ENCODE peak calls at places on chromosome 18, in six cellular contexts. One of them, this sample, is unnamed.

GRCh38 chr18:67417864-67418523 is 98.5 kb downstream of the DSEL start:
- DNase-seq in stomach: no peak
- DNase-seq in sigmoid colon: no peak
- DNase-seq in K562: peak; percentile 4
- DNase-seq in tibial nerve: no peak
- DNase-seq in H1: no peak
- DNase-seq in this sample: no peak

GRCh38 chr18:2171840-2172625 is 399.3 kb downstream of the METTL4 start:
- DNase-seq in stomach: no peak
- DNase-seq in sigmoid colon: no peak
- DNase-seq in K562: no peak
- DNase-seq in tibial nerve: no peak
- DNase-seq in H1: no peak
- DNase-seq in this sample: no peak

GRCh38 chr18:21820035-21820810 is 79.6 kb downstream of the MIB1 start:
- DNase-seq in stomach: no peak
- DNase-seq in sigmoid colon: no peak
- DNase-seq in K562: peak; percentile 11
- DNase-seq in tibial nerve: no peak
- DNase-seq in H1: no peak
- DNase-seq in this sample: no peak

GRCh38 chr18:65365245-65365955 is 385.4 kb upstream of the CDH7 start:
- DNase-seq in stomach: no peak
- DNase-seq in sigmoid colon: no peak
- DNase-seq in K562: no peak
- DNase-seq in tibial nerve: no peak
- DNase-seq in H1: no peak
- DNase-seq in this sample: no peak

GRCh38 chr18:48333563-48333962 is 75.6 kb downstream of the ZBTB7C start:
- DNase-seq in stomach: no peak
- DNase-seq in sigmoid colon: no peak
- DNase-seq in K562: no peak
- DNase-seq in tibial nerve: no peak
- DNase-seq in H1: no peak
- DNase-seq in this sample: no peak

GRCh38 chr18:44682181-44682870 is 1.6 kb downstream of the SETBP1 start:
- DNase-seq in stomach: no peak
- DNase-seq in sigmoid colon: peak; percentile 87
- DNase-seq in K562: no peak
- DNase-seq in tibial nerve: peak; percentile 33
- DNase-seq in H1: peak; percentile 59
- DNase-seq in this sample: no peak

GRCh38 chr18:49949991-49950395 is 136.7 kb upstream of the ACAA2 start:
- DNase-seq in stomach: no peak
- DNase-seq in sigmoid colon: no peak
- DNase-seq in K562: no peak
- DNase-seq in tibial nerve: no peak
- DNase-seq in H1: no peak
- DNase-seq in this sample: no peak

GRCh38 chr18:48022531-48023330 is 92.3 kb upstream of the SMAD2 start:
- DNase-seq in stomach: no peak
- DNase-seq in sigmoid colon: peak; percentile 40
- DNase-seq in K562: peak; percentile 60
- DNase-seq in tibial nerve: no peak
- DNase-seq in H1: no peak
- DNase-seq in this sample: peak; percentile 69

GRCh38 chr18:3192752-3193151 is 27.0 kb downstream of the MYOM1 start:
- DNase-seq in stomach: no peak
- DNase-seq in sigmoid colon: no peak
- DNase-seq in K562: no peak
- DNase-seq in tibial nerve: no peak
- DNase-seq in H1: no peak
- DNase-seq in this sample: no peak

GRCh38 chr18:493974-494601 is 6.4 kb downstream of the COLEC12 start:
- DNase-seq in stomach: no peak
- DNase-seq in sigmoid colon: no peak
- DNase-seq in K562: no peak
- DNase-seq in tibial nerve: no peak
- DNase-seq in H1: no peak
- DNase-seq in this sample: no peak

GRCh38 chr18:41829648-41830516 is 125.2 kb upstream of the PIK3C3 start:
- DNase-seq in stomach: no peak
- DNase-seq in sigmoid colon: no peak
- DNase-seq in K562: no peak
- DNase-seq in tibial nerve: no peak
- DNase-seq in H1: no peak
- DNase-seq in this sample: no peak

GRCh38 chr18:59616501-59616900 is 80.7 kb downstream of the CCBE1 start:
- DNase-seq in stomach: no peak
- DNase-seq in sigmoid colon: no peak
- DNase-seq in K562: no peak
- DNase-seq in tibial nerve: no peak
- DNase-seq in H1: no peak
- DNase-seq in this sample: no peak

GRCh38 chr18:48929212-48929612 is 21.6 kb downstream of the SMAD7 start:
- DNase-seq in stomach: no peak
- DNase-seq in sigmoid colon: no peak
- DNase-seq in K562: no peak
- DNase-seq in tibial nerve: no peak
- DNase-seq in H1: no peak
- DNase-seq in this sample: no peak

GRCh38 chr18:46104128-46104911 is at the start of gene HAUS1:
- DNase-seq in stomach: peak; percentile 94
- DNase-seq in sigmoid colon: peak; percentile 96
- DNase-seq in K562: peak; percentile 87
- DNase-seq in tibial nerve: peak; percentile 90
- DNase-seq in H1: peak; percentile 97
- DNase-seq in this sample: peak; percentile 95

GRCh38 chr18:23912356-23912755 is 102.2 kb upstream of the TTC39C start:
- DNase-seq in stomach: no peak
- DNase-seq in sigmoid colon: no peak
- DNase-seq in K562: no peak
- DNase-seq in tibial nerve: no peak
- DNase-seq in H1: no peak
- DNase-seq in this sample: no peak

GRCh38 chr18:23918395-23919032 is 96.0 kb upstream of the TTC39C start:
- DNase-seq in stomach: peak; percentile 84
- DNase-seq in sigmoid colon: peak; percentile 81
- DNase-seq in K562: peak; percentile 53
- DNase-seq in tibial nerve: peak; percentile 83
- DNase-seq in H1: peak; percentile 90
- DNase-seq in this sample: peak; percentile 86

GRCh38 chr18:23921716-23922285 is 92.8 kb upstream of the TTC39C start:
- DNase-seq in stomach: no peak
- DNase-seq in sigmoid colon: no peak
- DNase-seq in K562: no peak
- DNase-seq in tibial nerve: no peak
- DNase-seq in H1: no peak
- DNase-seq in this sample: no peak

GRCh38 chr18:23920054-23920453 is 94.5 kb upstream of the TTC39C start:
- DNase-seq in stomach: no peak
- DNase-seq in sigmoid colon: no peak
- DNase-seq in K562: no peak
- DNase-seq in tibial nerve: no peak
- DNase-seq in H1: no peak
- DNase-seq in this sample: no peak

DNA sequence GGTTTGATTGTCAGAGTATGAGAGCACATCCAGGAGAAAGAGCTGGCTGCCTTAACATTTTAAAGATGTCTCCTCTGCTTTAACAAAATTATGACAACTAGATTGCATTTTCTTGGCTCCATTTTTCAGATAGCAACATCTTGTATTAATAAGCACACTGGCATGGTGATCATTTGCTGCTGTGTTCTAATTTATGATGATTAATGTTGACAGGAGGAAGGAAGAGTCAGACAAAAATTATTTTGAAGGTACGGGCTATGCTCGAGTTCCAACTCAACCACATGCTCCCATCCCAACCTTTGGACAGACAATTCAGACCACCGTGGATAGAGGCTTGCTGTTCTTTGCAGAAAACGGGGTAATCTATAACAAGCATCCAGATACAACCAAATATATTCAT is 98.2 kb upstream of the TTC39C start:
- DNase-seq in stomach: no peak
- DNase-seq in sigmoid colon: no peak
- DNase-seq in K562: no peak
- DNase-seq in tibial nerve: no peak
- DNase-seq in H1: no peak
- DNase-seq in this sample: no peak
- TF ChIP-seq EP300 in stomach: no peak
- TF ChIP-seq EP300 in sigmoid colon: no peak
- TF ChIP-seq EP300 in K562: no peak
- TF ChIP-seq EP300 in tibial nerve: no peak
- TF ChIP-seq EP300 in H1: no peak
- TF ChIP-seq EP300 in this sample: no peak

GRCh38 chr18:8792688-8793316 is 87.4 kb downstream of the MTCL1 start:
- DNase-seq in stomach: no peak
- DNase-seq in sigmoid colon: no peak
- DNase-seq in K562: no peak
- DNase-seq in tibial nerve: no peak
- DNase-seq in H1: no peak
- DNase-seq in this sample: no peak

GRCh38 chr18:8797206-8797605 is 91.8 kb downstream of the MTCL1 start:
- DNase-seq in stomach: peak; percentile 53
- DNase-seq in sigmoid colon: no peak
- DNase-seq in K562: no peak
- DNase-seq in tibial nerve: no peak
- DNase-seq in H1: no peak
- DNase-seq in this sample: no peak

GRCh38 chr18:8793445-8794132 is 88.2 kb downstream of the MTCL1 start:
- DNase-seq in stomach: no peak
- DNase-seq in sigmoid colon: no peak
- DNase-seq in K562: no peak
- DNase-seq in tibial nerve: no peak
- DNase-seq in H1: no peak
- DNase-seq in this sample: no peak

GRCh38 chr18:8795586-8795985 is 90.2 kb downstream of the MTCL1 start:
- DNase-seq in stomach: no peak
- DNase-seq in sigmoid colon: no peak
- DNase-seq in K562: no peak
- DNase-seq in tibial nerve: no peak
- DNase-seq in H1: no peak
- DNase-seq in this sample: no peak

DNA sequence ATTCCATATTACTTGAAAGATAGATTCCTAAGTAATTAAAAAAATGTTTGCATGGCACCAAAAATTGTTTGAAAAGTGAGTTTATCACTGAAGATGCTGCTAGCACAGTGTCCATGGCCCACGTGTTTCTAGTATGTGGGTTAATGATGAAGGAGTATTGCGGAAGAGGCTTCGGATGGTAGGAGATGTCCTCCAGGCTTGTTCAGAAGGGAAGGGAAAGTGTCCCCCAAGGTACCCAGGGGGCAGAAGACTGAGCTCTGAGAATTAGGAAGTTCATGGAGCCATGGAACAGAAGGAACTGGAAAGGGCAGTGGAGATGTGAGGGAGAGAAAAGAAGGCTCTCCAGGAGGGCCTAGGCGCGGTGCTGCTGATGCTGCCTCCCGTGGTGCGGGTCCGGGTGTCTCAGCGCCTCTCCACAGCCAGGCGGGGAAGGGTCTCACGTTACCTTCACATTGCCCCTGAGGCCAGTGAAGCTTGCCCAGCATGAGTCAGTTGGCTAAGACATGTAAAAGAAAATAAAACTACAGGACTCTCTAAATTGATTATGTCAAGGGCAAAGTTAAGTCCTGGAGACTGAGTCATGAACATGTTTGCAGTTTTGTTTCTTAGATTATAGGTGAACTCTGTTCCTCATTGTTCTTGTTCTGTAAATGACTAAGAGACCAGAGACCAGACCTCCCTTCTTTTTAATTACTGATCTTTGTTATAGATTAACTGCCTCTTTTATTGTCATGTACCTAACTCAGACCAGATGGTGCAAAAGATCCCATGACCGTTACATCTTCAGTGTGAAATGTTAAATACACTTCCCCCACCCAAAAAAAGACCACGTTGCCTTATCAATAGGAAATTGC is 89.0 kb downstream of the MTCL1 start:
- DNase-seq in stomach: no peak
- DNase-seq in sigmoid colon: no peak
- DNase-seq in K562: no peak
- DNase-seq in tibial nerve: no peak
- DNase-seq in H1: no peak
- DNase-seq in this sample: no peak
- TF ChIP-seq EP300 in stomach: no peak
- TF ChIP-seq EP300 in sigmoid colon: no peak
- TF ChIP-seq EP300 in K562: no peak
- TF ChIP-seq EP300 in tibial nerve: no peak
- TF ChIP-seq EP300 in H1: no peak
- TF ChIP-seq EP300 in this sample: no peak

GRCh38 chr18:32902566-32903330 is 129.9 kb upstream of the KLHL14 start:
- DNase-seq in stomach: no peak
- DNase-seq in sigmoid colon: no peak
- DNase-seq in K562: no peak
- DNase-seq in tibial nerve: no peak
- DNase-seq in H1: no peak
- DNase-seq in this sample: no peak

GRCh38 chr18:32909798-32910561 is 137.2 kb upstream of the KLHL14 start:
- DNase-seq in stomach: no peak
- DNase-seq in sigmoid colon: no peak
- DNase-seq in K562: no peak
- DNase-seq in tibial nerve: no peak
- DNase-seq in H1: no peak
- DNase-seq in this sample: no peak

GRCh38 chr18:32907656-32908441 is 135.0 kb upstream of the KLHL14 start:
- DNase-seq in stomach: no peak
- DNase-seq in sigmoid colon: no peak
- DNase-seq in K562: no peak
- DNase-seq in tibial nerve: no peak
- DNase-seq in H1: no peak
- DNase-seq in this sample: no peak

GRCh38 chr18:32907215-32907590 is 134.4 kb upstream of the KLHL14 start:
- DNase-seq in stomach: no peak
- DNase-seq in sigmoid colon: no peak
- DNase-seq in K562: no peak
- DNase-seq in tibial nerve: no peak
- DNase-seq in H1: no peak
- DNase-seq in this sample: no peak

GRCh38 chr18:32906506-32907214 is 133.8 kb upstream of the KLHL14 start:
- DNase-seq in stomach: no peak
- DNase-seq in sigmoid colon: no peak
- DNase-seq in K562: no peak
- DNase-seq in tibial nerve: no peak
- DNase-seq in H1: no peak
- DNase-seq in this sample: no peak
- TF ChIP-seq EP300 in stomach: no peak
- TF ChIP-seq EP300 in sigmoid colon: no peak
- TF ChIP-seq EP300 in K562: no peak
- TF ChIP-seq EP300 in tibial nerve: no peak
- TF ChIP-seq EP300 in H1: no peak
- TF ChIP-seq EP300 in this sample: no peak

DNA sequence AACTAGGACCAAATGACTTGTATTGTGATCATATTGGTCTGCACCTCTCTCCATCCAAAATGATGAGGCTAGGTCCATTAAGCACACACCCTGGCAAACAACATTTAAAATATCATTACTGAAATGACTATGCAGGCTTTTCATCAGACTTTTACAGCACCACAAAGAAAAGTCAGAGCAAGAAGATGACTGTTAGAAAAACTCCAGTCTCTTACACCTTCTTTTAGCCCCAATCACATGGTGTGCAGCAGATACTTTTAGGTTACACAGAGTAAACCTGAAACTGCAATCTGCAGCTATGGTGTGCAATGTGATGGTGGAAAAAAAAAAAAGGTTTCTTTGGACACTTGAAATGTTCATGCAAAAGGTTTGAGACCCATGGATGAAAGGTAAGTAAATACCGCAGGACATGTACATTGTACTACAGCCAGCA is 5.4 kb upstream of the POLI start:
- DNase-seq in stomach: no peak
- DNase-seq in sigmoid colon: no peak
- DNase-seq in K562: no peak
- DNase-seq in tibial nerve: no peak
- DNase-seq in H1: no peak
- DNase-seq in this sample: no peak
- TF ChIP-seq EP300 in stomach: no peak
- TF ChIP-seq EP300 in sigmoid colon: no peak
- TF ChIP-seq EP300 in K562: no peak
- TF ChIP-seq EP300 in tibial nerve: no peak
- TF ChIP-seq EP300 in H1: no peak
- TF ChIP-seq EP300 in this sample: no peak